ENCODE peak calls at places on chromosomes 11 and 22, in six cellular contexts. W is brain microvascular endothelial cell; P is activated T-helper 1 cell treated with anti-CD3 and anti-CD28 coated beads, Interleukin-12 subunit alpha, Interleukin-12 subunit beta, Interleukin-2, Interleukin-4 antibody, amounts not matched to agents 30 ng/mL and 10 ng/mL and 1 ng/mL, durations not matched to agents 14 hours and 24 hours and 36 hours; L is EL; Q is ACHN; N is stimulated activated CD4-positive, alpha-beta T cell treated with anti-CD3 and anti-CD28 coated beads, Interleukin-1b, Interleukin-23, amount 100 ng/mL, for 4 hours. O is an unnamed sample.

GRCh38 chr11:270451-271208 is 7.6 kb upstream of the NLRP6 start:
- DNase-seq in W (no peak), L (no peak), Q (no peak), P (no peak), N (no peak), O (no peak)

GRCh38 chr11:2099523-2100316 is 39.5 kb downstream of the IGF2 start:
- DNase-seq in P (no peak), W (no peak), Q (no peak), L (no peak), N (no peak), O (no peak)

GRCh38 chr22:27327981-27328721 is 473.4 kb downstream of the MN1 start:
- DNase-seq in N (no peak), Q (no peak), L (peak; percentile 15), W (no peak), P (no peak), O (no peak)

GRCh38 chr22:43345761-43346261 is 2.6 kb upstream of the SCUBE1 start:
- DNase-seq in Q (no peak), L (no peak), N (no peak), P (peak; percentile 14), W (no peak), O (no peak)

GRCh38 chr22:35477911-35478582 is 62.6 kb upstream of the RASD2 start:
- DNase-seq in Q (peak; percentile 84), L (peak; percentile 93), N (no peak), W (peak; percentile 23), P (no peak), O (peak; percentile 57)

GRCh38 chr11:118581057-118581456 is 8.8 kb downstream of the ARCN1 start:
- DNase-seq in W (no peak), Q (no peak), N (no peak), L (no peak), P (no peak), O (peak; percentile 68)

GRCh38 chr22:20023214-20023613 is 2.3 kb downstream of the TANGO2 start:
- DNase-seq in P (no peak), N (no peak), W (no peak), Q (no peak), L (no peak), O (no peak)

GRCh38 chr11:70498171-70498571 is 99.8 kb downstream of the CTTN start:
- DNase-seq in L (no peak), Q (no peak), W (no peak), P (no peak), N (no peak), O (no peak)

GRCh38 chr11:102047305-102047924 is at the start of gene CFAP300:
- DNase-seq in L (peak; percentile 83), N (peak; percentile 44), Q (peak; percentile 73), P (peak; percentile 12), W (peak; percentile 83), O (no peak)

GRCh38 chr11:32659672-32660071 is 76.0 kb downstream of the EIF3M start:
- DNase-seq in Q (no peak), W (no peak), N (no peak), L (no peak), P (no peak), O (no peak)

GRCh38 chr11:23181022-23181807 is 320.9 kb upstream of the CCDC179 start:
- DNase-seq in W (no peak), L (no peak), P (no peak), N (no peak), Q (no peak), O (no peak)

GRCh38 chr11:123233280-123233977 is 38.4 kb upstream of the CLMP start:
- DNase-seq in Q (peak; percentile 7), N (no peak), W (no peak), L (peak; percentile 25), P (no peak), O (no peak)

GRCh38 chr11:82494988-82495432 is 238.7 kb downstream of the FAM181B start:
- DNase-seq in N (no peak), Q (peak; percentile 16), W (no peak), L (no peak), P (no peak), O (no peak)

GRCh38 chr11:112166561-112166960 is 611 bp upstream of the TEX12 start:
- DNase-seq in Q (no peak), N (no peak), P (no peak), W (no peak), L (peak; percentile 14), O (no peak)

GRCh38 chr11:69870772-69871171 is 51.6 kb upstream of the FGF3 start:
- DNase-seq in P (no peak), W (no peak), N (no peak), L (no peak), Q (no peak), O (no peak)

GRCh38 chr11:103601230-103601846 is 435.1 kb upstream of the DDI1 start:
- DNase-seq in N (no peak), L (peak; percentile 72), Q (peak; percentile 52), W (peak; percentile 61), P (peak; percentile 1), O (no peak)

GRCh38 chr22:33302049-33302545 is 243.9 kb upstream of the SYN3 start:
- DNase-seq in W (peak; percentile 74), P (peak; percentile 23), L (peak; percentile 37), N (peak; percentile 42), Q (peak; percentile 70), O (peak; percentile 2)

GRCh38 chr11:31692466-31692865 is 118.7 kb downstream of the PAX6 start:
- DNase-seq in P (no peak), L (no peak), N (no peak), Q (no peak), W (no peak), O (no peak)

GRCh38 chr11:78935408-78936101 is 360.9 kb upstream of the NARS2 start:
- DNase-seq in Q (no peak), L (no peak), N (no peak), W (no peak), P (no peak), O (no peak)

GRCh38 chr11:39192671-39193070 is 2266.8 kb downstream of the LRRC4C start:
- DNase-seq in P (no peak), Q (no peak), N (no peak), W (no peak), L (no peak), O (no peak)

GRCh38 chr11:64620286-64620962 is 29.4 kb downstream of the SLC22A12 start:
- DNase-seq in Q (no peak), W (no peak), L (no peak), N (no peak), P (no peak), O (no peak)

GRCh38 chr11:2940930-2941821 is 12.0 kb upstream of the PHLDA2 start:
- DNase-seq in L (peak; percentile 44), P (no peak), W (no peak), Q (no peak), N (no peak), O (no peak)

GRCh38 chr11:86476109-86476861 is 101.6 kb downstream of the CCDC81 start:
- DNase-seq in L (no peak), N (no peak), W (peak; percentile 28), P (no peak), Q (no peak), O (no peak)

GRCh38 chr11:44957051-44957515 is 6.4 kb upstream of the TP53I11 start:
- DNase-seq in P (no peak), N (no peak), Q (no peak), L (no peak), W (no peak), O (no peak)

GRCh38 chr11:111414267-111414931 is 35.3 kb upstream of the POU2AF1 start:
- DNase-seq in N (no peak), Q (no peak), L (no peak), W (no peak), P (no peak), O (no peak)

GRCh38 chr22:28855355-28856094 is 27.8 kb upstream of the ZNRF3 start:
- DNase-seq in P (peak; percentile 11), W (peak; percentile 57), N (no peak), Q (peak; percentile 58), L (peak; percentile 62), O (peak; percentile 61)

GRCh38 chr11:19714387-19715363 is 2.0 kb downstream of the NAV2 start:
- DNase-seq in N (no peak), L (peak; percentile 89), W (peak; percentile 51), P (no peak), Q (peak; percentile 78), O (no peak)

GRCh38 chr11:12167098-12167999 is 57.0 kb downstream of the MICAL2 start:
- DNase-seq in L (peak; percentile 92), N (no peak), W (peak; percentile 94), Q (peak; percentile 83), P (no peak), O (peak; percentile 86)

GRCh38 chr11:944711-945470 is 19.2 kb downstream of the AP2A2 start:
- DNase-seq in P (no peak), Q (no peak), N (no peak), W (no peak), L (no peak), O (no peak)

GRCh38 chr11:69156673-69157155 is 979 bp downstream of the SMIM38 start:
- DNase-seq in P (no peak), W (no peak), L (peak; percentile 31), N (no peak), Q (no peak), O (no peak)

GRCh38 chr11:94504689-94505293 is 7.5 kb upstream of the C11orf97 start:
- DNase-seq in N (no peak), W (peak; percentile 61), P (no peak), Q (peak; percentile 54), L (peak; percentile 64), O (peak; percentile 67)

GRCh38 chr11:85627332-85627997 is at the start of gene DLG2:
- DNase-seq in L (peak; percentile 53), W (peak; percentile 12), P (peak; percentile 6), Q (peak; percentile 42), N (no peak), O (no peak)

O was measured in glomerular endothelial cell.